ENCODE peak calls at places on chromosomes 11 and 22, in eight cellular contexts. Z is activated CD4-positive, CD25-positive, alpha-beta regulatory T cell treated with anti-CD3 and anti-CD28 coated beads, Interleukin-2, amount 50 U/mL, for 72 hours; O is T-helper 17 cell; P is occipital lobe; N is NCI-H2029; C is lower lobe of right lung; X is GM04503; D is substantia nigra. Y is an unnamed sample.

GRCh38 chr11:73184953-73185671 is 33.0 kb upstream of the P2RY2 start:
- DNase-seq in D (peak), P (no peak), Z (peak), N (peak), O (peak), X (peak), C (peak), Y (peak)

GRCh38 chr22:43481528-43482309 is 69.9 kb downstream of the MPPED1 start:
- DNase-seq in X (no peak), N (no peak), D (no peak), P (no peak), Z (peak), O (no peak), C (no peak), Y (no peak)

GRCh38 chr11:58576792-58577440 is 1.3 kb upstream of the LPXN start:
- DNase-seq in Z (no peak), P (no peak), O (no peak), C (no peak), X (no peak), D (no peak), N (no peak), Y (peak)

GRCh38 chr11:68146704-68147474 is 25.7 kb upstream of the CHKA start:
- DNase-seq in D (no peak), C (peak), P (no peak), Z (no peak), N (peak), X (no peak), O (no peak), Y (peak)

GRCh38 chr11:87252869-87253268 is 215.1 kb downstream of the TMEM135 start:
- DNase-seq in D (no peak), Z (no peak), X (no peak), O (no peak), N (no peak), C (no peak), P (no peak), Y (peak)

GRCh38 chr22:48071305-48071704 is 1308.9 kb downstream of the TBC1D22A start:
- DNase-seq in X (no peak), C (no peak), P (no peak), N (no peak), D (no peak), Z (no peak), O (no peak), Y (no peak)

GRCh38 chr11:16924826-16925494 is 89.3 kb downstream of the PLEKHA7 start:
- DNase-seq in C (peak), N (no peak), X (no peak), O (no peak), P (no peak), D (peak), Z (no peak), Y (peak)

GRCh38 chr11:127017482-127017881 is 16.9 kb upstream of the KIRREL3 start:
- DNase-seq in P (no peak), C (no peak), O (no peak), D (no peak), X (peak), N (no peak), Z (no peak), Y (peak)

GRCh38 chr22:45731798-45732495 is 60.3 kb downstream of the ATXN10 start:
- DNase-seq in D (no peak), O (no peak), Z (no peak), C (no peak), N (no peak), P (no peak), X (no peak), Y (peak)

GRCh38 chr11:20620988-20621387 is 21.6 kb downstream of the SLC6A5 start:
- DNase-seq in O (no peak), D (no peak), Z (no peak), P (no peak), C (no peak), N (no peak), X (no peak), Y (no peak)

GRCh38 chr11:121488641-121489040 is 35.9 kb upstream of the SORL1-AS1 start:
- DNase-seq in P (no peak), D (no peak), X (no peak), O (no peak), N (no peak), C (no peak), Z (no peak), Y (peak)

GRCh38 chr11:121570453-121570852 is 117.7 kb upstream of the SORL1-AS1 start:
- DNase-seq in P (no peak), Z (no peak), D (no peak), C (no peak), X (no peak), O (no peak), N (no peak), Y (no peak)

GRCh38 chr11:62678770-62679696 is at the start of gene UBXN1:
- DNase-seq in P (peak), X (peak), N (peak), C (peak), D (peak), Z (peak), O (peak), Y (peak)

GRCh38 chr11:2421226-2421994 is 20.9 kb downstream of the TSSC4 start:
- DNase-seq in X (no peak), D (no peak), P (no peak), Z (no peak), C (no peak), N (no peak), O (no peak), Y (no peak)

GRCh38 chr11:35147273-35147672 is 8.3 kb downstream of the CD44 start:
- DNase-seq in C (no peak), P (no peak), O (no peak), N (no peak), X (no peak), D (no peak), Z (no peak), Y (no peak)

GRCh38 chr22:36330655-36331305 is 57.0 kb downstream of the MYH9 start:
- DNase-seq in X (no peak), O (no peak), Z (no peak), P (no peak), C (no peak), N (peak), D (peak), Y (no peak)

GRCh38 chr22:21991774-21992173 is 9.2 kb upstream of the TOP3B start:
- DNase-seq in O (no peak), P (no peak), C (no peak), N (no peak), Z (no peak), D (no peak), X (no peak), Y (no peak)

GRCh38 chr22:46073683-46074504 is 76.4 kb upstream of the PPARA start:
- DNase-seq in O (no peak), P (no peak), Z (no peak), C (peak), X (no peak), N (no peak), D (no peak), Y (no peak)

GRCh38 chr11:57514538-57515331 is 767 bp downstream of the SLC43A1 start:
- DNase-seq in P (peak), D (peak), C (peak), Z (peak), O (no peak), N (no peak), X (no peak), Y (no peak)

GRCh38 chr11:3837793-3838192 is 3.0 kb downstream of the RHOG start:
- DNase-seq in X (peak), P (no peak), O (no peak), Z (no peak), N (no peak), D (peak), C (peak), Y (peak)

GRCh38 chr11:34600339-34601084 is 20.4 kb upstream of the EHF start:
- DNase-seq in N (no peak), Z (no peak), P (no peak), X (no peak), C (peak), O (no peak), D (no peak), Y (no peak)

GRCh38 chr11:15918212-15918611 is 438.1 kb downstream of the SOX6 start:
- DNase-seq in C (no peak), O (no peak), N (peak), Z (no peak), D (no peak), P (no peak), X (no peak), Y (no peak)

GRCh38 chr11:94934362-94934761 is 39.0 kb downstream of the CWC15 start:
- DNase-seq in O (no peak), X (no peak), N (no peak), D (no peak), Z (no peak), P (peak), C (no peak), Y (peak)

GRCh38 chr11:121473064-121473777 is 20.5 kb upstream of the SORL1-AS1 start:
- DNase-seq in P (peak), N (no peak), C (no peak), O (no peak), D (peak), X (no peak), Z (no peak), Y (peak)

Y was measured in epithelial cell of esophagus.